ENCODE peak calls at places on chromosomes 16 and 17, in four cellular contexts. Q is fibroblast of lung, T is right atrium auricular region, X is body of pancreas. O is an unnamed sample.

GRCh38 chr16:1762196-1762878 is 9.0 kb downstream of the NME3 start:
- DNase-seq in T (no peak), Q (no peak), X (no peak), O (no peak)

GRCh38 chr17:35732806-35733136 is 1.3 kb downstream of the RASL10B start:
- DNase-seq in X (no peak), T (peak), Q (no peak), O (no peak)

GRCh38 chr17:82235056-82235774 is 6.4 kb downstream of the SLC16A3 start:
- DNase-seq in X (no peak), Q (no peak), T (no peak), O (no peak)

GRCh38 chr17:22506861-22507260 is 814.5 kb downstream of the KCNJ18 start:
- DNase-seq in T (no peak), Q (no peak), X (no peak), O (no peak)

GRCh38 chr17:45393477-45393876 is 39.2 kb downstream of the ARHGAP27 start:
- DNase-seq in Q (no peak), X (no peak), T (no peak), O (peak)

GRCh38 chr16:23901178-23902131 is 65.7 kb downstream of the PRKCB start:
- DNase-seq in X (no peak), T (no peak), Q (no peak), O (no peak)

GRCh38 chr16:3074860-3075545 is 9.6 kb downstream of the IL32 start:
- DNase-seq in Q (no peak), X (no peak), T (no peak), O (peak)

GRCh38 chr17:63555475-63556156 is 5.3 kb downstream of the DCAF7 start:
- DNase-seq in Q (no peak), X (no peak), T (no peak), O (no peak)

GRCh38 chr16:66841366-66841765 is 2.8 kb upstream of the CA7 start:
- DNase-seq in Q (no peak), X (no peak), T (no peak), O (no peak)

GRCh38 chr17:67942810-67943209 is 53.5 kb downstream of the C17orf58 start:
- DNase-seq in X (no peak), T (no peak), Q (peak), O (no peak)

GRCh38 chr16:12412890-12413289 is 390.8 kb downstream of the CPPED1 start:
- DNase-seq in Q (no peak), X (no peak), T (no peak), O (no peak)

GRCh38 chr17:13746379-13746778 is 144.7 kb upstream of the HS3ST3A1 start:
- DNase-seq in X (no peak), T (no peak), Q (no peak), O (no peak)

GRCh38 chr17:9928601-9929341 is 23.7 kb upstream of the RCVRN start:
- DNase-seq in X (no peak), Q (peak), T (no peak), O (no peak)

GRCh38 chr16:31043352-31043751 is 10.0 kb downstream of the STX4 start:
- DNase-seq in Q (peak), T (no peak), X (no peak), O (peak)

GRCh38 chr17:74579910-74580309 is 12.2 kb downstream of the CD300LD start:
- DNase-seq in Q (no peak), T (no peak), X (no peak), O (no peak)

GRCh38 chr17:45235071-45236001 is 13.7 kb downstream of the FMNL1 start:
- DNase-seq in X (peak), Q (peak), T (peak), O (peak)

GRCh38 chr16:66364117-66364958 is 2.2 kb upstream of the CDH5 start:
- DNase-seq in T (peak), Q (peak), X (no peak), O (no peak)

GRCh38 chr17:38509008-38509771 is 80.9 kb downstream of the ARHGAP23 start:
- DNase-seq in T (peak), X (peak), Q (peak), O (peak)

GRCh38 chr17:35460354-35460851 is 11.8 kb upstream of the SLFN13 start:
- DNase-seq in T (no peak), Q (no peak), X (peak), O (peak)

GRCh38 chr17:81342700-81343070 is 47.6 kb upstream of the SLC38A10 start:
- DNase-seq in Q (no peak), T (no peak), X (no peak), O (no peak)

GRCh38 chr17:11506635-11507034 is 91.6 kb upstream of the DNAH9 start:
- DNase-seq in T (no peak), X (peak), Q (no peak), O (no peak)

GRCh38 chr17:863880-864279 is 81.7 kb downstream of the MRM3 start:
- DNase-seq in T (no peak), Q (no peak), X (no peak), O (no peak)

GRCh38 chr17:13117616-13118015 is 99.8 kb upstream of the ELAC2 start:
- DNase-seq in T (no peak), Q (no peak), X (no peak), O (no peak)

GRCh38 chr16:1428511-1428910 is 2.4 kb upstream of the PERCC1 start:
- DNase-seq in Q (no peak), T (no peak), X (no peak), O (no peak)

GRCh38 chr16:51144203-51144602 is 6.9 kb downstream of the SALL1 start:
- DNase-seq in T (no peak), Q (no peak), X (no peak), O (no peak)

GRCh38 chr17:62085511-62086408 is 20.7 kb upstream of the MED13 start:
- DNase-seq in T (no peak), X (no peak), Q (no peak), O (peak)

GRCh38 chr17:75350706-75351105 is 54.8 kb downstream of the GRB2 start:
- DNase-seq in X (peak), Q (no peak), T (no peak), O (no peak)

GRCh38 chr16:4517812-4518211 is 20.8 kb downstream of the CDIP1 start:
- DNase-seq in Q (peak), X (no peak), T (no peak), O (no peak)

GRCh38 chr16:29852654-29853053 is 10.4 kb downstream of the CDIPT start:
- DNase-seq in T (peak), X (no peak), Q (peak), O (peak)

GRCh38 chr17:81858170-81858966 is 2.0 kb downstream of the P4HB start:
- DNase-seq in Q (no peak), X (no peak), T (no peak), O (peak)

GRCh38 chr17:81285179-81285878 is 9.8 kb downstream of the SLC38A10 start:
- DNase-seq in X (no peak), T (peak), Q (peak), O (peak)

GRCh38 chr17:18040287-18040858 is 1.2 kb downstream of the GID4 start:
- DNase-seq in Q (no peak), X (no peak), T (no peak), O (peak)

GRCh38 chr17:2025622-2026309 is 632 bp upstream of the RTN4RL1 start:
- DNase-seq in X (peak), T (peak), Q (peak), O (peak)

GRCh38 chr16:17566656-17567450 is 96.1 kb upstream of the XYLT1 start:
- DNase-seq in Q (no peak), T (no peak), X (no peak), O (no peak)

GRCh38 chr17:8611135-8611534 is 19.4 kb downstream of the MYH10 start:
- DNase-seq in Q (peak), T (no peak), X (no peak), O (no peak)

GRCh38 chr17:82234211-82235055 is 5.6 kb downstream of the SLC16A3 start:
- DNase-seq in Q (no peak), X (no peak), T (no peak), O (no peak)

GRCh38 chr16:28504707-28505404 is 1.8 kb downstream of the IL27 start:
- DNase-seq in Q (no peak), X (no peak), T (no peak), O (no peak)

GRCh38 chr16:28572659-28573510 is 19.2 kb downstream of the SGF29 start:
- DNase-seq in X (no peak), T (peak), Q (peak), O (no peak)

GRCh38 chr16:59459811-59460210 is 725.7 kb upstream of the GOT2 start:
- DNase-seq in X (no peak), Q (peak), T (no peak), O (no peak)

GRCh38 chr16:87390641-87391323 is 1.4 kb upstream of the MAP1LC3B start:
- DNase-seq in Q (no peak), T (no peak), X (no peak), O (no peak)

GRCh38 chr16:87391324-87391949 is 699 bp upstream of the MAP1LC3B start:
- DNase-seq in Q (peak), X (peak), T (peak), O (peak)

GRCh38 chr16:87388818-87389134 is 3.4 kb upstream of the MAP1LC3B start:
- DNase-seq in T (no peak), X (no peak), Q (no peak), O (no peak)

GRCh38 chr16:87389245-87389644 is 2.9 kb upstream of the MAP1LC3B start:
- DNase-seq in Q (no peak), X (no peak), T (no peak), O (no peak)

GRCh38 chr16:87387942-87388817 is 4.0 kb upstream of the MAP1LC3B start:
- DNase-seq in X (peak), T (peak), Q (peak), O (peak)
- H3K4me3 ChIP-seq in X (no peak), T (peak), Q (no peak), O (no peak)

GRCh38 chr16:89826531-89827382 is 1.5 kb upstream of the SPIRE2 start:
- DNase-seq in X (no peak), Q (no peak), T (no peak), O (peak)
- H3K27ac ChIP-seq in X (no peak), Q (no peak), T (peak), O (peak)

DNA sequence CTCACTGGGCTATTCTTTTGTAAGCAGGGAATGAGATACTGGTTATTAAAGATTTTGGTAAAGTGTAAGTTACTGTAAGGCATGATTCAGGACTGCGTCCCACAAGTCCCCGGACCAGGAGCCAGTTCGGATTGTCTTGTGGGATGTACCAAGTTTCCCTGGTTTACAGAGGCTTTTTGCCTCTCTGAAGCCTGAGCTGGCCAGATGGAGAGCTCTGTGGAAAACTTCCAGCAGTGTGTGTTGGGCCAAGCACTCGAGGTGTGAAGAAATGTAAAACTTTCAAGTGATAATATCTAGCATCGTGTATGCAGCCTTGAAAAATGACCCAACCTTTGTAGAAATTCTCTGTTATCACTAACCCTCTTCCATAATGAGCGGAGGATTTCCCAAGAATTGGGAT is 2.4 kb downstream of the EPN2 start:
- DNase-seq in X (no peak), T (no peak), Q (no peak), O (no peak)
- H3K4me3 ChIP-seq in X (no peak), T (no peak), Q (no peak), O (no peak)

DNA sequence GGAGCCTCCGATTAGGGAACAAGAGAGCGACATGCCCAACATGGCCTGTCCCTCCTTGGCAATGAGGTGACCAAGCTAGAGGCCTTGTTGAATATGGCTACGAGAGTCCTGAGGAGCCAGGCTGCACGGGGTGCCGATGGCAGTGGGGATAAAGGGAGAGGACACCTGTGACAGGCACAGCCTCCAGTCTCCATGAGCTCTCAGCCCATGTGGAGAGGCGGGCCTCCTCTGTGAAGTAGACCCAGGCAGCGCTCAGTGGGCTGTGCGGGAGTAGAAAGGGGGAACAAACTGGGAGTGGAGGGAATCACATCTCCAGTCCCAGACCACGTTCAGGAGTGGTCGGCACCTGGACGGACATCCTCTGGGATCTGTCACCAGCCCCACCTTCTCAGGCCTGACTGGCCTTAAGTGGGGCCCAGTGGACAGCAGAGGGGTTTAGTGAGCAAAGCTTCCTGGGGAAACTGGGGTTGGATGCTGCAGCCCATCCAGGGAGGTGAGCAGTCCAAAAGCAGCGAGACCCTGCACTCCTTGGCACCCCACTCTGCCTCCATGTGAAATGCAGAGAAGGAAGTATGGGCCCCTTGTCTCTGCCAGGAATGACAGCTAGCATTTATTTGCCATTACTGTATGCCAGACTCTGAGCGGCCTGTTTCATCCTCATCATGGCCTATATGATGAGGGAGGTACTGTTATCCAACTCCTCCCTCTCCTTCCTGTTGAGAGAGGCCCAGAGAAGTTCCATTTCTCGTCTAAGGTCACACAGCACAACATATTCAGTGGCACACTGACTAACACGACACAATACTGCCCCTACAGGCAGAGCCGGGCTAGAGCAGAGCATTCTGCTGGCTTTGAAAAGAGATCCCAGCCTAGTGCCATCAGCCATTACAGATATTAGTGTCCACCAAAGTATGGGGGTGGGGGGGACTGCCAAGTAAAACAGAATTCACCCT is 4.5 kb upstream of the TMEM92 start:
- DNase-seq in Q (peak), T (peak), X (peak), O (peak)
- H3K27ac ChIP-seq in Q (peak), T (peak), X (no peak), O (peak)

GRCh38 chr17:7550359-7550758 is 1.5 kb downstream of the TNFSF12 start:
- DNase-seq in T (no peak), Q (no peak), X (no peak), O (no peak)
- H3K4me3 ChIP-seq in T (no peak), Q (no peak), X (no peak), O (no peak)

DNA sequence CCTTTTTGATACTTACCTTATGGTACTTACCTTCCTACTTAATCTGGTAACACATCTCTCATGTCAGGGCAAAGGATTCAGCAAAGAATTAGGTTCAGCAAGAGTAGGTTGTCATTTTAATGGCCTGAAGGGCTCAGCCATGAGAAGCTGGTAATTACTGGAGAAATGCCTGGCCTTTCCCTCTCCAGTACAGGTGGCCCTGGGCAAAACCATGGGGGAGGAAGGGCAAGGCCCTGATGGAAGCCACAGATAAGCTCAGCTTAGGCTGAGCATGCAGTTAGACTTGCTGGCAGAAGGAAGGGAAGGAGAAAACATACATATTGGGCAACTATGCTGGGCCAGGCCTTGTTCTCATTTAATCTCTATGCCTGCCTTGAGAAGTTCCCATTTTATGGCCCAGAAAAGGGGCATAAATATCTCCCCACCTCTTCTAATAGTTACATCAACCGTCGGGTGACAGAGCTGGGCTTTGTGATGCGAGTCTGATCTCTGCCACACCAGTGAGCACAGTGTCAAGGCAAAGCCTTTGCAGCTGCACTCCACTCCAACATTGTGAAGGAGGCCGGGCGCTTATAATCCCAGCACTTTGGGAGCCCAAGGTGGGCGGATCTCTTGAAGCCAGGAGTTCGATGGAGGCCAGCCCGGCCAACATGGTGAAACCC is 18.7 kb downstream of the CYB5D2 start:
- DNase-seq in Q (peak), T (no peak), X (no peak), O (no peak)
- H3K27ac ChIP-seq in Q (no peak), T (peak), X (no peak), O (no peak)

GRCh38 chr17:59149841-59150511 is 5.0 kb downstream of the SKA2 start:
- DNase-seq in Q (no peak), T (no peak), X (no peak), O (no peak)

GRCh38 chr17:59149051-59149450 is 5.9 kb downstream of the SKA2 start:
- DNase-seq in X (no peak), T (no peak), Q (peak), O (no peak)

GRCh38 chr17:59151007-59151406 is 4.0 kb downstream of the SKA2 start:
- DNase-seq in Q (peak), X (no peak), T (no peak), O (no peak)

GRCh38 chr17:59152925-59153324 is 2.1 kb downstream of the SKA2 start:
- DNase-seq in T (no peak), Q (peak), X (no peak), O (no peak)

GRCh38 chr17:59151591-59151990 is 3.4 kb downstream of the SKA2 start:
- DNase-seq in T (no peak), X (no peak), Q (peak), O (no peak)
- H3K4me3 ChIP-seq in T (no peak), X (no peak), Q (peak), O (no peak)

DNA sequence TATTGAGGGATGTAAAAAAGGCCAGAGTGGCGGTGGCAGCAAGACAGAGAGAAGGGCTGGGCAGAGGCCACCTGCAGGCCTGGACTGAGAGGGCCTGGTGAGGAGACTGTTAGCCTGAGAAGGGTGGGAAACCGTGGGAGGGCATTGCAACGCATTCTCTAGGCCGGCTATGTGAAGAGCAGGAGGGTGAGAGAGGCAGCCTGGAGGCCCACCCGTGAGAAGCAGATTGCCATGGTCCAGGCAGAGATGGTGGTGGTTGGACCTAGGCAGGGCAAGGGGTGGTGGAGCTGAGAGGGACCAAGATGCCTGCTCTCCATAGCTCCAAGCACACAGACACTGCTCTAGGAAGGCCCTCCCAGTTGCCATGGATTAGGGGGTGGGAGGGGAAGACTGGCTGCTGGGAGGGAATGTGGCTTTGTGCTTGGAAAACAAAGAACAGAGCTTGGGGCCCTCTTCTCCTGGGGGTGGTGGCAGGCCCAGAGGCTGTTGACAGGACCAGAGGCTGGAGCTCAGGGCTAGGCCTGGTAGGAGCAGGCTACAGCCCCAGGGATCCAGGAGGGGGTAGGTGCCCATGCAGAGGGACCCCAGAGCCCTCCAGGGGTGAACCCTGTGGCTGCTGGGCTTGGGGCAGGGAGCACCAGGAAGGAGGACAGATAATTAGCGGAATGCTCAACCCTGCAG is 12.4 kb upstream of the TCAP start:
- DNase-seq in Q (no peak), T (no peak), X (no peak), O (no peak)
- H3K27ac ChIP-seq in Q (no peak), T (no peak), X (no peak), O (no peak)